ENCODE peak calls at places on chromosome 14, in eight cellular contexts. N, D, V, O, L, H, Q and M are unnamed samples.
A peak's percentile ranks its signal among the peaks of the same experiment; 100 is the strongest.

GRCh38 chr14:89616425-89617141 is 199.6 kb upstream of the FOXN3 start:
- DNase-seq in N (no peak), D (no peak), V (no peak), O (no peak), L (no peak), H (peak; percentile 29), Q (no peak), M (no peak)

GRCh38 chr14:87000071-87000470 is 992.9 kb downstream of the GALC start:
- DNase-seq in N (no peak), D (no peak), V (no peak), O (no peak), L (no peak), H (no peak), Q (no peak), M (no peak)

GRCh38 chr14:89973234-89973823 is 17.6 kb downstream of the TDP1 start:
- DNase-seq in N (no peak), D (peak; percentile 80), V (peak; percentile 55), O (no peak), L (peak; percentile 4), H (peak; percentile 56), Q (no peak), M (peak; percentile 60)

GRCh38 chr14:32142754-32143437 is 58.9 kb upstream of the RNU6-7 start:
- DNase-seq in N (no peak), D (no peak), V (no peak), O (no peak), L (no peak), H (no peak), Q (no peak), M (no peak)

GRCh38 chr14:66015046-66015780 is 471.0 kb upstream of the CCDC196 start:
- DNase-seq in N (no peak), D (no peak), V (no peak), O (no peak), L (no peak), H (no peak), Q (no peak), M (no peak)

GRCh38 chr14:70032447-70032846 is 153.2 kb downstream of the SMOC1 start:
- DNase-seq in N (no peak), D (no peak), V (no peak), O (no peak), L (no peak), H (peak; percentile 52), Q (no peak), M (no peak)

GRCh38 chr14:26531894-26532293 is 65.9 kb downstream of the NOVA1 start:
- DNase-seq in N (no peak), D (no peak), V (no peak), O (no peak), L (no peak), H (peak; percentile 13), Q (no peak), M (no peak)

GRCh38 chr14:23536494-23536893 is 15.1 kb downstream of the ZFHX2 start:
- DNase-seq in N (no peak), D (no peak), V (no peak), O (no peak), L (no peak), H (no peak), Q (no peak), M (no peak)

GRCh38 chr14:32938719-32939253 is at the start of gene NPAS3:
- DNase-seq in N (no peak), D (no peak), V (no peak), O (peak; percentile 86), L (no peak), H (no peak), Q (no peak), M (no peak)

GRCh38 chr14:100738269-100738691 is 11.6 kb downstream of the DLK1 start:
- DNase-seq in N (peak; percentile 69), D (no peak), V (no peak), O (no peak), L (no peak), H (no peak), Q (no peak), M (no peak)

GRCh38 chr14:34059925-34060746 is 109.3 kb upstream of the EGLN3 start:
- DNase-seq in N (peak; percentile 83), D (peak; percentile 90), V (peak; percentile 87), O (peak; percentile 94), L (no peak), H (peak; percentile 56), Q (peak; percentile 91), M (peak; percentile 85)

GRCh38 chr14:73753043-73753886 is 39.1 kb upstream of the PNMA1 start:
- DNase-seq in N (no peak), D (peak; percentile 81), V (peak; percentile 87), O (no peak), L (no peak), H (peak; percentile 84), Q (no peak), M (peak; percentile 76)

GRCh38 chr14:69501362-69501964 is 16.9 kb downstream of the PLEKHD1 start:
- DNase-seq in N (no peak), D (no peak), V (no peak), O (no peak), L (no peak), H (no peak), Q (no peak), M (no peak)

GRCh38 chr14:35285168-35285990 is 6.8 kb upstream of the PSMA6 start:
- DNase-seq in N (no peak), D (no peak), V (no peak), O (no peak), L (peak; percentile 95), H (no peak), Q (no peak), M (no peak)

GRCh38 chr14:71212093-71212492 is 304.8 kb downstream of the PCNX1 start:
- DNase-seq in N (no peak), D (no peak), V (no peak), O (no peak), L (no peak), H (no peak), Q (no peak), M (no peak)

GRCh38 chr14:53528114-53528513 is 375.0 kb upstream of the DDHD1 start:
- DNase-seq in N (no peak), D (peak; percentile 62), V (no peak), O (no peak), L (no peak), H (no peak), Q (no peak), M (no peak)

DNA sequence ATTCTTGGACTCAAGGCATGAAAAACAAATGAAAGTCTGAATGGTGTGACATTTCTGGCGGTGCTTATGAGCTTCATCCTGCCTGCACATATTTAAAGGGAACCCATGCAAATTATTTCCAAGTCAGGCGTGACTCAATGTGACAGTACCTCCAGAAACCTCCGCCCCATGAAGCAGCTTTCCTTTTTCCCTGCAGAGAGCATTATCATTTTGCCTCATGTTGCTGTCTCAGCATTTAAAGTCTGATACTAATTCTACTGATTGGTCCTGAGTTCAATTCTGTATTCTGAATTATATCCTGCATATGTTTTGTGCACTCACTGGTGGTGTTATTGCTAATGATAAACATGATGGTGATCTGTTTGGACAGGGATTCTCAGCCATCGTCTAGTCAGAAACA is 585.4 kb downstream of the SNAPC1 start:
- DNase-seq in N (no peak), D (no peak), V (no peak), O (no peak), L (no peak), H (no peak), Q (no peak), M (no peak)
- H3K4me1 ChIP-seq in N (no peaks in the 10 kb centered on the region), D (no peaks in the 10 kb centered on the region), V (no peaks in the 10 kb centered on the region), O (no peaks in the 10 kb centered on the region), L (no peaks in the 10 kb centered on the region), H (no peaks in the 10 kb centered on the region), Q (no peaks in the 10 kb centered on the region), M (no peaks in the 10 kb centered on the region)

DNA sequence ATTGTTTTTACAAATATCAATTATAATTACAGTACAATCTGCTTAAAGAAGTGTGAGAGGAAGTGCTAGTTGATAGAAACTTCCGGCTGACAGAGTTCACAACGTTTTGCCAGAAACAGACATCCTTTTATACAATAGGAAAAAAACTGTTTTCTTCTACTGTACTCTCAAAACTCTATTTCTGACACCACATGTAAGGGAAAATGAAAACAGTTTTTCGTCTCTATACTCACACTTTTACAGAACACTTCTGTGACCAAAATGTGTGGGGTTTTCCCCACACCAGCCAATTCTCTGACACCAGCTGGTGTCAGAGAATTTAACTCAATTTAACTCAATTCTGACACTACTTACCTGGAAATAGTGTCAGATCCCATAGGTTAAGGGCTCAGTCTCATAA is 24.2 kb upstream of the HIF1A start:
- DNase-seq in N (no peak), D (no peak), V (no peak), O (no peak), L (no peak), H (no peak), Q (no peak), M (no peak)
- TF ChIP-seq EP300 in N (no peak), D (no peak), V (no peak), O (no peak), L (no peak), H (no peak), Q (no peak), M (no peak)

GRCh38 chr14:104753528-104754212 is 723 bp downstream of the SIVA1 start:
- DNase-seq in N (no peak), D (no peak), V (peak; percentile 32), O (peak; percentile 87), L (no peak), H (no peak), Q (no peak), M (no peak)
- TF ChIP-seq POLR2AphosphoS5 in N (no peak), D (no peak), V (no peak), O (no peak), L (no peak), H (no peak), Q (no peak), M (no peak)

GRCh38 chr14:91387996-91388395 is 29.6 kb downstream of the CCDC88C start:
- DNase-seq in N (no peak), D (no peak), V (no peak), O (no peak), L (no peak), H (no peak), Q (no peak), M (no peak)

GRCh38 chr14:91392623-91393303 is 24.9 kb downstream of the CCDC88C start:
- DNase-seq in N (no peak), D (no peak), V (no peak), O (no peak), L (no peak), H (no peak), Q (no peak), M (no peak)

GRCh38 chr14:91388551-91388975 is 29.1 kb downstream of the CCDC88C start:
- DNase-seq in N (no peak), D (no peak), V (peak; percentile 55), O (no peak), L (no peak), H (no peak), Q (no peak), M (no peak)

GRCh38 chr14:91389173-91389572 is 28.4 kb downstream of the CCDC88C start:
- DNase-seq in N (no peak), D (no peak), V (no peak), O (no peak), L (no peak), H (no peak), Q (no peak), M (no peak)

GRCh38 chr14:91390165-91390778 is 27.3 kb downstream of the CCDC88C start:
- DNase-seq in N (no peak), D (no peak), V (no peak), O (no peak), L (no peak), H (no peak), Q (no peak), M (no peak)
- H3K4me1 ChIP-seq in N (peaks cover 27% of the 10 kb centered on the region), D (peaks cover 11% of the 10 kb centered on the region), V (no peaks in the 10 kb centered on the region), O (peaks cover 62% of the 10 kb centered on the region), L (peaks cover 62% of the 10 kb centered on the region), H (peaks cover 35% of the 10 kb centered on the region), Q (peaks cover 6% of the 10 kb centered on the region), M (peaks cover 30% of the 10 kb centered on the region)